ENCODE peak calls at places on chromosomes 11 and 22, in four cellular contexts. K, A, Q and P are unnamed samples.

GRCh38 chr11:128685383-128686044 is 8.4 kb upstream of the FLI1 start:
- DNase-seq in K (no peak), A (no peak), Q (no peak), P (no peak)

GRCh38 chr11:32008879-32009548 is 81.9 kb upstream of the RCN1 start:
- DNase-seq in K (no peak), A (no peak), Q (no peak), P (no peak)

GRCh38 chr11:19237813-19238212 is 2.9 kb downstream of the E2F8 start:
- DNase-seq in K (no peak), A (peak), Q (no peak), P (no peak)

GRCh38 chr22:36008131-36008530 is 20.5 kb downstream of the RBFOX2 start:
- DNase-seq in K (no peak), A (no peak), Q (no peak), P (no peak)

GRCh38 chr22:47310601-47311000 is 548.2 kb downstream of the TBC1D22A start:
- DNase-seq in K (no peak), A (no peak), Q (no peak), P (no peak)

GRCh38 chr22:24827305-24827704 is 21.3 kb downstream of the SGSM1 start:
- DNase-seq in K (no peak), A (peak), Q (no peak), P (no peak)

GRCh38 chr11:9752091-9752490 is 88.2 kb downstream of the SWAP70 start:
- DNase-seq in K (no peak), A (peak), Q (no peak), P (no peak)

GRCh38 chr22:50115693-50116092 is 25.9 kb downstream of the MOV10L1 start:
- DNase-seq in K (no peak), A (no peak), Q (no peak), P (no peak)

GRCh38 chr11:69234171-69234570 is 59.8 kb upstream of the MYEOV start:
- DNase-seq in K (no peak), A (peak), Q (no peak), P (no peak)

GRCh38 chr11:76284161-76284560 is 77.9 kb upstream of the WNT11 start:
- DNase-seq in K (no peak), A (no peak), Q (no peak), P (no peak)

GRCh38 chr22:37178350-37179125 is 9.5 kb downstream of the C1QTNF6 start:
- DNase-seq in K (no peak), A (peak), Q (no peak), P (no peak)

GRCh38 chr11:121553806-121554205 is 101.0 kb upstream of the SORL1-AS1 start:
- DNase-seq in K (peak), A (peak), Q (no peak), P (no peak)

GRCh38 chr11:13334068-13334785 is 56.6 kb downstream of the BMAL1 start:
- DNase-seq in K (no peak), A (no peak), Q (no peak), P (no peak)

GRCh38 chr11:107272561-107272960 is 185.1 kb downstream of the CWF19L2 start:
- DNase-seq in K (no peak), A (no peak), Q (no peak), P (no peak)

GRCh38 chr11:19827399-19828135 is 114.9 kb downstream of the NAV2 start:
- DNase-seq in K (no peak), A (no peak), Q (no peak), P (no peak)

GRCh38 chr11:329886-330253 is 9.2 kb upstream of the IFITM3 start:
- DNase-seq in K (no peak), A (no peak), Q (no peak), P (no peak)

GRCh38 chr22:38413085-38414008 is 41.7 kb downstream of the KCNJ4 start:
- DNase-seq in K (peak), A (peak), Q (no peak), P (no peak)

GRCh38 chr11:105392546-105392945 is 217.3 kb upstream of the GRIA4 start:
- DNase-seq in K (no peak), A (no peak), Q (no peak), P (no peak)

GRCh38 chr11:128341767-128342318 is 245.5 kb downstream of the ETS1 start:
- DNase-seq in K (no peak), A (no peak), Q (no peak), P (no peak)

GRCh38 chr11:111977141-111978027 is 40.2 kb downstream of the DIXDC1 start:
- DNase-seq in K (peak), A (peak), Q (no peak), P (peak)

GRCh38 chr11:1281326-1281973 is 28.0 kb downstream of the TOLLIP start:
- DNase-seq in K (no peak), A (no peak), Q (no peak), P (no peak)

GRCh38 chr11:134004406-134005197 is 47.8 kb upstream of the IGSF9B start:
- DNase-seq in K (no peak), A (no peak), Q (no peak), P (no peak)

GRCh38 chr11:86211619-86212018 is 32.9 kb upstream of the EED start:
- DNase-seq in K (no peak), A (no peak), Q (no peak), P (no peak)

GRCh38 chr11:111220716-111221115 is 24.8 kb upstream of the POU2AF2 start:
- DNase-seq in K (no peak), A (no peak), Q (no peak), P (no peak)

GRCh38 chr11:34656062-34656720 is 35.3 kb downstream of the EHF start:
- DNase-seq in K (no peak), A (no peak), Q (no peak), P (no peak)

GRCh38 chr22:26131755-26132154 is 37.5 kb upstream of the SEZ6L start:
- DNase-seq in K (no peak), A (no peak), Q (no peak), P (no peak)

GRCh38 chr22:24183321-24184031 is 2.2 kb downstream of the SUSD2 start:
- DNase-seq in K (no peak), A (peak), Q (no peak), P (no peak)

GRCh38 chr22:37113757-37114156 is 4.2 kb upstream of the TMPRSS6 start:
- DNase-seq in K (no peak), A (no peak), Q (no peak), P (no peak)

GRCh38 chr11:95512682-95513081 is 276.9 kb downstream of the FAM76B start:
- DNase-seq in K (peak), A (no peak), Q (peak), P (peak)

GRCh38 chr11:76700177-76701100 is 29.9 kb upstream of the LRRC32 start:
- DNase-seq in K (peak), A (no peak), Q (peak), P (peak)

GRCh38 chr11:5192738-5193137 is 7.7 kb downstream of the OR51V1 start:
- DNase-seq in K (no peak), A (no peak), Q (no peak), P (no peak)

GRCh38 chr22:37283393-37283937 is 1.2 kb downstream of the CYTH4 start:
- DNase-seq in K (no peak), A (no peak), Q (no peak), P (no peak)

GRCh38 chr11:88246680-88247079 is 71.4 kb upstream of the RAB38 start:
- DNase-seq in K (no peak), A (no peak), Q (no peak), P (no peak)

GRCh38 chr11:112292785-112293407 is 32.2 kb upstream of the PLET1 start:
- DNase-seq in K (no peak), A (peak), Q (no peak), P (peak)

GRCh38 chr22:20256042-20256441 is 12.1 kb downstream of the RTN4R start:
- DNase-seq in K (no peak), A (no peak), Q (no peak), P (no peak)

GRCh38 chr11:116506446-116506845 is 266.3 kb downstream of the BUD13 start:
- DNase-seq in K (no peak), A (no peak), Q (no peak), P (no peak)

GRCh38 chr11:61955031-61955415 is 4.9 kb downstream of the BEST1 start:
- DNase-seq in K (peak), A (no peak), Q (peak), P (peak)
- TF ChIP-seq POLR2A in K (peak), A (no peak), Q (no peak), P (peak)

DNA sequence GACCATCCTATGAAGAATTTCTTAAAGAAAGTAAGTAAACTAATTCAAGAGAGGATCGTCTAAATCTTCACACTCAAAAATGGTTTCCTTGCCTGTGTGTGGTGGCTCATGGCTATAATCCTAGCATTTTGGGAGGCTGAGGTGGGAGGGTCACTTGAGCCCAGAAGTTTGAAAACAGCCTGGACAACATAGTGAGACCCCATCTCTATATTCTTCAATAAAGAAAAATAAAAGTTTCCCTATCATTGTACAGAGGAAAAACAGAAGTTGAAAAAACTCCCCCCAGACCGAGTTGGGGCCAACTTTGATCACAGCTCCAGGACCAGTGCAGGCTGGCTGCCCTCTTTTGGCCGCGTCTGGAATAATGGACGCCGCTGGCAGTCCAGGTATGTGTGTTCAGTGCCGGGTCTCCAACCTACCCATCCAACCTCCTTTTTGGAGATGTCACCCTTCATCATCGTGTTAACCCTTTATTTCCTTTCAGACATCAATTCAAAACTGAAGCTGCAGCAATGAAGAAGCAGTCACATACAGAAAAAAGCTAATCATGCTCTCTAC is 3.0 kb downstream of the RPS25 start:
- DNase-seq in K (no peak), A (no peak), Q (no peak), P (no peak)
- TF ChIP-seq POLR2A in K (no peak), A (no peak), Q (no peak), P (no peak)

GRCh38 chr11:3060436-3061025 is 3.3 kb upstream of the CARS1 start:
- DNase-seq in K (no peak), A (no peak), Q (no peak), P (no peak)

GRCh38 chr11:3055881-3056280 is 1.3 kb downstream of the CARS1 start:
- DNase-seq in K (no peak), A (no peak), Q (no peak), P (no peak)

GRCh38 chr11:3058753-3059664 is 1.8 kb upstream of the CARS1 start:
- DNase-seq in K (no peak), A (no peak), Q (no peak), P (peak)

GRCh38 chr11:3056296-3057068 is 741 bp downstream of the CARS1 start:
- DNase-seq in K (no peak), A (peak), Q (no peak), P (no peak)

DNA sequence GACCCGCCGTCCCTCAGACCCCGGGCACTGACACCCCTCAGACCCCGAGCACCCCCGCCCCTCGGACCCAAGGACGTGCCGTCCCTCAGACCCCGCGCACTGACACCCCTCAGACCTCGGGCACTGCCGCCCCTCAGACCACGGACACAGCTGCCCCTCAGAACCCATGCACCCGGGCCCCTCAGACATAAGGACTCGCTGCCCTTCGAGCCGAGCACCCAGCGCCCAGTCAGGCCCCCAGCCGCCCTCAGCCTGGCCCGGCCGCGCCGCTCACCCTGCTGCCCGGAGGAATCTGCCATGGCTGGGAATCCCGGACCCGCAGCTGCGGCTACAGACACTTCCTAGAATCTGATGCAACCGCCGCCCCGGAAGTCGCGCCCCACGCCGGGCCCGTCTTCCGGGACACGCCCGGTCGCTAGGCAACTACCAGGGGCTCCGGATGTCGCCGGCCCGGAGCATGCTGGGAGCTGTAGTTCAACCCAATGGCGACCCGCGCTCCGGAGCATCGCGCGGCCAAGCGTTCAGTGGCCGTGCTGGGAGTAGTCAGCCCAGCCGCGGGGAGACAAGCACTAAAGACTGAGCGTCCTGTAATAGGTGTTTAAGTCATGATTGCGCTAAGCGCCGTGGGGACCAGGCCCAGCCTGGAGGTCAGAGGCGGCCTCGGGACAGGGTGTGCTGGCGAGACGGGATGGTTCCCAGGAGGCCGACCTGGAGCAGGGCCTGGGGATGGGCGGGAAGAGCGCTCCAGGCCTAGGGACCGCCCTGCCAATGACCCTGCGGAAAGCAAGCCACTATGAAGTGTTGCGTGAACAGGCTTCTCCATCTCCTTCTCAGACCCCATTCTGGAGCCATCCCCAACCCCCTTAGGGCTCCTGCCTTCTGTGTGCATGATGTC is at the start of gene CARS1:
- DNase-seq in K (peak), A (peak), Q (peak), P (peak)
- TF ChIP-seq POLR2A in K (peak), A (no peak), Q (peak), P (peak)

GRCh38 chr11:46845740-46846509 is at the start of gene CKAP5:
- DNase-seq in K (peak), A (peak), Q (peak), P (peak)
- TF ChIP-seq POLR2A in K (peak), A (no peak), Q (peak), P (peak)